ENCODE peak calls at places on chromosomes 4 and X, in five cellular contexts. One of them, this sample, is unnamed.

GRCh38 chrX:103722505-103722904 is 11.8 kb downstream of the TMEM31 start:
- DNase-seq in A172: no peak
- DNase-seq in stimulated activated CD8-positive, alpha-beta memory T cell treated with anti-CD3 and anti-CD28 coated beads, Interleukin-4, amount 100 ng/mL, for 24 hours: no peak
- DNase-seq in NCI-H226: no peak
- DNase-seq in EL: no peak
- DNase-seq in this sample: no peak

GRCh38 chr4:3251691-3252479 is 2.9 kb downstream of the MSANTD1 start:
- DNase-seq in A172: no peak
- DNase-seq in stimulated activated CD8-positive, alpha-beta memory T cell treated with anti-CD3 and anti-CD28 coated beads, Interleukin-4, amount 100 ng/mL, for 24 hours: no peak
- DNase-seq in NCI-H226: no peak
- DNase-seq in EL: no peak
- DNase-seq in this sample: no peak

GRCh38 chrX:112818114-112819012 is 22.3 kb downstream of the AMOT start:
- DNase-seq in stimulated activated CD8-positive, alpha-beta memory T cell treated with anti-CD3 and anti-CD28 coated beads, Interleukin-4, amount 100 ng/mL, for 24 hours: no peak
- DNase-seq in EL: no peak
- DNase-seq in A172: no peak
- DNase-seq in NCI-H226: no peak
- DNase-seq in this sample: peak; percentile 61

GRCh38 chrX:72020788-72021187 is 110.1 kb downstream of the NHSL2 start:
- DNase-seq in NCI-H226: no peak
- DNase-seq in EL: no peak
- DNase-seq in stimulated activated CD8-positive, alpha-beta memory T cell treated with anti-CD3 and anti-CD28 coated beads, Interleukin-4, amount 100 ng/mL, for 24 hours: no peak
- DNase-seq in A172: no peak
- DNase-seq in this sample: no peak

GRCh38 chr4:9949573-9949972 is 71.7 kb downstream of the SLC2A9 start:
- DNase-seq in NCI-H226: no peak
- DNase-seq in EL: no peak
- DNase-seq in A172: no peak
- DNase-seq in stimulated activated CD8-positive, alpha-beta memory T cell treated with anti-CD3 and anti-CD28 coated beads, Interleukin-4, amount 100 ng/mL, for 24 hours: no peak
- DNase-seq in this sample: peak; percentile 17

GRCh38 chrX:47247206-47247998 is 14.6 kb downstream of the USP11 start:
- DNase-seq in NCI-H226: no peak
- DNase-seq in stimulated activated CD8-positive, alpha-beta memory T cell treated with anti-CD3 and anti-CD28 coated beads, Interleukin-4, amount 100 ng/mL, for 24 hours: no peak
- DNase-seq in EL: peak; percentile 66
- DNase-seq in A172: peak; percentile 53
- DNase-seq in this sample: no peak

GRCh38 chr4:16055937-16056336 is 27.9 kb downstream of the PROM1 start:
- DNase-seq in NCI-H226: no peak
- DNase-seq in A172: no peak
- DNase-seq in stimulated activated CD8-positive, alpha-beta memory T cell treated with anti-CD3 and anti-CD28 coated beads, Interleukin-4, amount 100 ng/mL, for 24 hours: no peak
- DNase-seq in EL: no peak
- DNase-seq in this sample: no peak

GRCh38 chr4:150211016-150211415 is 132.8 kb downstream of the DCLK2 start:
- DNase-seq in EL: peak; percentile 43
- DNase-seq in stimulated activated CD8-positive, alpha-beta memory T cell treated with anti-CD3 and anti-CD28 coated beads, Interleukin-4, amount 100 ng/mL, for 24 hours: no peak
- DNase-seq in A172: peak; percentile 39
- DNase-seq in NCI-H226: no peak
- DNase-seq in this sample: no peak

GRCh38 chr4:165508372-165509120 is 129.7 kb downstream of the CPE start:
- DNase-seq in NCI-H226: no peak
- DNase-seq in EL: no peak
- DNase-seq in stimulated activated CD8-positive, alpha-beta memory T cell treated with anti-CD3 and anti-CD28 coated beads, Interleukin-4, amount 100 ng/mL, for 24 hours: no peak
- DNase-seq in A172: no peak
- DNase-seq in this sample: no peak

GRCh38 chrX:64885850-64886249 is 90.4 kb downstream of the ZC4H2 start:
- DNase-seq in NCI-H226: no peak
- DNase-seq in A172: no peak
- DNase-seq in stimulated activated CD8-positive, alpha-beta memory T cell treated with anti-CD3 and anti-CD28 coated beads, Interleukin-4, amount 100 ng/mL, for 24 hours: no peak
- DNase-seq in EL: no peak
- DNase-seq in this sample: no peak

GRCh38 chr4:4866124-4866832 is 6.8 kb downstream of the MSX1 start:
- DNase-seq in stimulated activated CD8-positive, alpha-beta memory T cell treated with anti-CD3 and anti-CD28 coated beads, Interleukin-4, amount 100 ng/mL, for 24 hours: no peak
- DNase-seq in NCI-H226: no peak
- DNase-seq in EL: no peak
- DNase-seq in A172: no peak
- DNase-seq in this sample: no peak

GRCh38 chr4:152605641-152606304 is 69.9 kb upstream of the FBXW7 start:
- DNase-seq in EL: peak; percentile 73
- DNase-seq in stimulated activated CD8-positive, alpha-beta memory T cell treated with anti-CD3 and anti-CD28 coated beads, Interleukin-4, amount 100 ng/mL, for 24 hours: no peak
- DNase-seq in NCI-H226: no peak
- DNase-seq in A172: peak; percentile 74
- DNase-seq in this sample: peak; percentile 63

GRCh38 chrX:131791608-131792355 is 231.3 kb upstream of the STK26 start:
- DNase-seq in EL: no peak
- DNase-seq in stimulated activated CD8-positive, alpha-beta memory T cell treated with anti-CD3 and anti-CD28 coated beads, Interleukin-4, amount 100 ng/mL, for 24 hours: no peak
- DNase-seq in A172: no peak
- DNase-seq in NCI-H226: no peak
- DNase-seq in this sample: no peak

GRCh38 chrX:154371771-154372300 is 2.6 kb downstream of the FLNA start:
- DNase-seq in stimulated activated CD8-positive, alpha-beta memory T cell treated with anti-CD3 and anti-CD28 coated beads, Interleukin-4, amount 100 ng/mL, for 24 hours: no peak
- DNase-seq in EL: no peak
- DNase-seq in NCI-H226: no peak
- DNase-seq in A172: no peak
- DNase-seq in this sample: peak; percentile 59

GRCh38 chr4:134666640-134667039 is 465.1 kb upstream of the PABPC4L start:
- DNase-seq in EL: no peak
- DNase-seq in stimulated activated CD8-positive, alpha-beta memory T cell treated with anti-CD3 and anti-CD28 coated beads, Interleukin-4, amount 100 ng/mL, for 24 hours: no peak
- DNase-seq in NCI-H226: no peak
- DNase-seq in A172: no peak
- DNase-seq in this sample: no peak

GRCh38 chrX:65667503-65668355 is at the start of gene MSN:
- DNase-seq in A172: peak; percentile 40
- DNase-seq in NCI-H226: peak; percentile 46
- DNase-seq in EL: peak; percentile 69
- DNase-seq in stimulated activated CD8-positive, alpha-beta memory T cell treated with anti-CD3 and anti-CD28 coated beads, Interleukin-4, amount 100 ng/mL, for 24 hours: peak; percentile 68
- DNase-seq in this sample: no peak

GRCh38 chr4:2874861-2875260 is 31.2 kb downstream of the ADD1 start:
- DNase-seq in A172: no peak
- DNase-seq in EL: no peak
- DNase-seq in stimulated activated CD8-positive, alpha-beta memory T cell treated with anti-CD3 and anti-CD28 coated beads, Interleukin-4, amount 100 ng/mL, for 24 hours: no peak
- DNase-seq in NCI-H226: no peak
- DNase-seq in this sample: no peak

GRCh38 chr4:53587123-53587522 is 4.2 kb downstream of the LNX1 start:
- DNase-seq in EL: no peak
- DNase-seq in stimulated activated CD8-positive, alpha-beta memory T cell treated with anti-CD3 and anti-CD28 coated beads, Interleukin-4, amount 100 ng/mL, for 24 hours: no peak
- DNase-seq in NCI-H226: no peak
- DNase-seq in A172: no peak
- DNase-seq in this sample: no peak

GRCh38 chrX:10755477-10756334 is 135.3 kb upstream of the MID1 start:
- DNase-seq in A172: peak; percentile 76
- DNase-seq in NCI-H226: peak; percentile 86
- DNase-seq in EL: peak; percentile 86
- DNase-seq in stimulated activated CD8-positive, alpha-beta memory T cell treated with anti-CD3 and anti-CD28 coated beads, Interleukin-4, amount 100 ng/mL, for 24 hours: no peak
- DNase-seq in this sample: no peak

GRCh38 chr4:67535280-67535840 is 9.9 kb downstream of the CENPC start:
- DNase-seq in NCI-H226: no peak
- DNase-seq in EL: no peak
- DNase-seq in stimulated activated CD8-positive, alpha-beta memory T cell treated with anti-CD3 and anti-CD28 coated beads, Interleukin-4, amount 100 ng/mL, for 24 hours: no peak
- DNase-seq in A172: no peak
- DNase-seq in this sample: no peak

GRCh38 chrX:100680756-100681155 is 36.8 kb downstream of the SRPX2 start:
- DNase-seq in stimulated activated CD8-positive, alpha-beta memory T cell treated with anti-CD3 and anti-CD28 coated beads, Interleukin-4, amount 100 ng/mL, for 24 hours: no peak
- DNase-seq in NCI-H226: no peak
- DNase-seq in A172: no peak
- DNase-seq in EL: peak; percentile 31
- DNase-seq in this sample: no peak

GRCh38 chr4:185235480-185236154 is 26.2 kb downstream of the SNX25 start:
- DNase-seq in A172: peak; percentile 54
- DNase-seq in NCI-H226: peak; percentile 54
- DNase-seq in EL: no peak
- DNase-seq in stimulated activated CD8-positive, alpha-beta memory T cell treated with anti-CD3 and anti-CD28 coated beads, Interleukin-4, amount 100 ng/mL, for 24 hours: no peak
- DNase-seq in this sample: peak; percentile 41

GRCh38 chr4:10354225-10354624 is 103.0 kb downstream of the ZNF518B start:
- DNase-seq in EL: no peak
- DNase-seq in A172: no peak
- DNase-seq in NCI-H226: no peak
- DNase-seq in stimulated activated CD8-positive, alpha-beta memory T cell treated with anti-CD3 and anti-CD28 coated beads, Interleukin-4, amount 100 ng/mL, for 24 hours: no peak
- DNase-seq in this sample: no peak

GRCh38 chr4:180028682-180029081 is 2214.5 kb upstream of the TENM3 start:
- DNase-seq in NCI-H226: no peak
- DNase-seq in A172: peak; percentile 38
- DNase-seq in stimulated activated CD8-positive, alpha-beta memory T cell treated with anti-CD3 and anti-CD28 coated beads, Interleukin-4, amount 100 ng/mL, for 24 hours: no peak
- DNase-seq in EL: no peak
- DNase-seq in this sample: peak; percentile 48

GRCh38 chrX:22758807-22759481 is 240.8 kb upstream of the DDX53 start:
- DNase-seq in A172: peak; percentile 3
- DNase-seq in stimulated activated CD8-positive, alpha-beta memory T cell treated with anti-CD3 and anti-CD28 coated beads, Interleukin-4, amount 100 ng/mL, for 24 hours: no peak
- DNase-seq in NCI-H226: no peak
- DNase-seq in EL: no peak
- DNase-seq in this sample: peak; percentile 70

GRCh38 chr4:174512745-174513144 is 9.5 kb downstream of the HPGD start:
- DNase-seq in stimulated activated CD8-positive, alpha-beta memory T cell treated with anti-CD3 and anti-CD28 coated beads, Interleukin-4, amount 100 ng/mL, for 24 hours: no peak
- DNase-seq in NCI-H226: no peak
- DNase-seq in A172: no peak
- DNase-seq in EL: no peak
- DNase-seq in this sample: no peak

GRCh38 chr4:113499696-113500095 is 261.8 kb downstream of the CAMK2D start:
- DNase-seq in A172: no peak
- DNase-seq in NCI-H226: peak; percentile 56
- DNase-seq in stimulated activated CD8-positive, alpha-beta memory T cell treated with anti-CD3 and anti-CD28 coated beads, Interleukin-4, amount 100 ng/mL, for 24 hours: no peak
- DNase-seq in EL: peak; percentile 48
- DNase-seq in this sample: no peak

GRCh38 chrX:47297874-47298273 is 65.1 kb downstream of the USP11 start:
- DNase-seq in A172: no peak
- DNase-seq in NCI-H226: no peak
- DNase-seq in stimulated activated CD8-positive, alpha-beta memory T cell treated with anti-CD3 and anti-CD28 coated beads, Interleukin-4, amount 100 ng/mL, for 24 hours: no peak
- DNase-seq in EL: no peak
- DNase-seq in this sample: no peak

GRCh38 chr4:141580523-141580922 is 55.9 kb upstream of the IL15 start:
- DNase-seq in NCI-H226: no peak
- DNase-seq in stimulated activated CD8-positive, alpha-beta memory T cell treated with anti-CD3 and anti-CD28 coated beads, Interleukin-4, amount 100 ng/mL, for 24 hours: no peak
- DNase-seq in A172: peak; percentile 16
- DNase-seq in EL: peak; percentile 15
- DNase-seq in this sample: no peak

GRCh38 chr4:90000995-90001394 is 106.3 kb downstream of the MMRN1 start:
- DNase-seq in stimulated activated CD8-positive, alpha-beta memory T cell treated with anti-CD3 and anti-CD28 coated beads, Interleukin-4, amount 100 ng/mL, for 24 hours: no peak
- DNase-seq in NCI-H226: no peak
- DNase-seq in EL: no peak
- DNase-seq in A172: peak; percentile 3
- DNase-seq in this sample: no peak

GRCh38 chr4:7719354-7720174 is 220.1 kb downstream of the AFAP1 start:
- DNase-seq in stimulated activated CD8-positive, alpha-beta memory T cell treated with anti-CD3 and anti-CD28 coated beads, Interleukin-4, amount 100 ng/mL, for 24 hours: peak; percentile 45
- DNase-seq in A172: no peak
- DNase-seq in EL: peak; percentile 38
- DNase-seq in NCI-H226: no peak
- DNase-seq in this sample: peak; percentile 58

This sample was measured in NCI-H146.